ENCODE peak calls at places on chromosome 19, in four cellular contexts. T is DND-41, C is heart left ventricle, I is pancreas. Y is an unnamed sample.
A peak's percentile ranks its signal among the peaks of the same experiment; 100 is the strongest.

GRCh38 chr19:18939922-18940775 is 868 bp downstream of the HOMER3 start:
- DNase-seq in T (no peak), C (peak; percentile 56), I (no peak), Y (peak; percentile 55)

GRCh38 chr19:41398042-41398403 is 405 bp downstream of the BCKDHA start:
- DNase-seq in T (no peak), C (no peak), I (no peak), Y (no peak)

GRCh38 chr19:8334458-8335342 is 8.4 kb downstream of the KANK3 start:
- DNase-seq in T (no peak), C (no peak), I (peak; percentile 83), Y (peak; percentile 72)

GRCh38 chr19:6516659-6517291 is 14.1 kb upstream of the TNFSF9 start:
- DNase-seq in T (peak; percentile 92), C (peak; percentile 87), I (peak; percentile 96), Y (peak; percentile 91)

GRCh38 chr19:11165486-11166030 is 10.0 kb upstream of the SPC24 start:
- DNase-seq in T (no peak), C (no peak), I (no peak), Y (no peak)

GRCh38 chr19:6239401-6239844 is 40.4 kb downstream of the MLLT1 start:
- DNase-seq in T (no peak), C (no peak), I (peak; percentile 70), Y (no peak)

GRCh38 chr19:28291874-28292273 is 921.1 kb downstream of the UQCRFS1 start:
- DNase-seq in T (no peak), C (no peak), I (no peak), Y (no peak)

GRCh38 chr19:31338069-31338767 is 11.0 kb downstream of the TSHZ3 start:
- DNase-seq in T (peak; percentile 66), C (peak; percentile 57), I (no peak), Y (peak; percentile 79)

GRCh38 chr19:32406161-32407003 is 812 bp downstream of the DPY19L3 start:
- DNase-seq in T (no peak), C (no peak), I (peak; percentile 88), Y (no peak)

GRCh38 chr19:3293560-3293959 is 69.1 kb downstream of the CELF5 start:
- DNase-seq in T (no peak), C (no peak), I (no peak), Y (no peak)

GRCh38 chr19:13861714-13862531 is 15.0 kb upstream of the NANOS3 start:
- DNase-seq in T (peak; percentile 81), C (peak; percentile 96), I (peak; percentile 95), Y (peak; percentile 85)

GRCh38 chr19:28862238-28862637 is 350.7 kb downstream of the UQCRFS1 start:
- DNase-seq in T (no peak), C (no peak), I (no peak), Y (no peak)

GRCh38 chr19:29389495-29389894 is 136.3 kb upstream of the VSTM2B start:
- DNase-seq in T (no peak), C (no peak), I (no peak), Y (no peak)

GRCh38 chr19:32691291-32691951 is at the start of gene NUDT19:
- DNase-seq in T (peak; percentile 91), C (peak; percentile 87), I (peak; percentile 96), Y (peak; percentile 81)

GRCh38 chr19:5058456-5059190 is 89.7 kb downstream of the KDM4B start:
- DNase-seq in T (no peak), C (no peak), I (peak; percentile 40), Y (no peak)

GRCh38 chr19:10193666-10194499 is 870 bp downstream of the DNMT1 start:
- DNase-seq in T (no peak), C (no peak), I (no peak), Y (peak; percentile 35)

GRCh38 chr19:13974073-13974472 is 21.8 kb downstream of the DCAF15 start:
- DNase-seq in T (peak; percentile 47), C (no peak), I (no peak), Y (no peak)

GRCh38 chr19:35363001-35363590 is 4.8 kb downstream of the FFAR3 start:
- DNase-seq in T (no peak), C (no peak), I (no peak), Y (no peak)

GRCh38 chr19:48102870-48103751 is 7.5 kb downstream of the PLA2G4C start:
- DNase-seq in T (peak; percentile 37), C (no peak), I (no peak), Y (peak; percentile 53)

GRCh38 chr19:13095393-13095784 is 7.3 kb downstream of the LYL1 start:
- DNase-seq in T (no peak), C (peak; percentile 35), I (no peak), Y (no peak)

GRCh38 chr19:40578442-40578908 is 1.8 kb downstream of the SHKBP1 start:
- DNase-seq in T (peak; percentile 29), C (no peak), I (no peak), Y (no peak)

GRCh38 chr19:28864024-28864503 is 348.9 kb downstream of the UQCRFS1 start:
- DNase-seq in T (no peak), C (no peak), I (no peak), Y (no peak)

GRCh38 chr19:51821921-51822716 is 27.2 kb downstream of the FPR3 start:
- DNase-seq in T (no peak), C (no peak), I (no peak), Y (no peak)

GRCh38 chr19:12628040-12629022 is 17.6 kb downstream of the ZNF791 start:
- DNase-seq in T (no peak), C (no peak), I (no peak), Y (no peak)

GRCh38 chr19:5145521-5146511 is 176.9 kb downstream of the KDM4B start:
- DNase-seq in T (no peak), C (no peak), I (peak; percentile 68), Y (no peak)

GRCh38 chr19:11987405-11988231 is 22.8 kb downstream of the ZNF763 start:
- DNase-seq in T (peak; percentile 98), C (peak; percentile 95), I (peak; percentile 96), Y (peak; percentile 99)

GRCh38 chr19:14916848-14917247 is 24.4 kb upstream of the OR7C2 start:
- DNase-seq in T (no peak), C (no peak), I (no peak), Y (no peak)

GRCh38 chr19:49691243-49692101 is 556 bp downstream of the CPT1C start:
- DNase-seq in T (no peak), C (peak; percentile 66), I (peak; percentile 78), Y (peak; percentile 85)
- H3K4me3 ChIP-seq in T (no peak overlapping the region), C (peak overlapping the region; percentile 34), I (peak overlapping the region; percentile 58), Y (peak overlapping the region; percentile 25)

GRCh38 chr19:1765182-1765903 is 12.0 kb downstream of the ONECUT3 start:
- DNase-seq in T (no peak), C (no peak), I (peak; percentile 57), Y (no peak)
- TF ChIP-seq CTCF in T (no peak), C (no peak), I (no peak), Y (no peak)

GRCh38 chr19:46974181-46974580 is 45.5 kb upstream of the NPAS1 start:
- DNase-seq in T (no peak), C (no peak), I (no peak), Y (no peak)

GRCh38 chr19:46975011-46975917 is 44.4 kb upstream of the NPAS1 start:
- DNase-seq in T (no peak), C (no peak), I (no peak), Y (no peak)

GRCh38 chr19:46972301-46972700 is 47.3 kb upstream of the NPAS1 start:
- DNase-seq in T (no peak), C (no peak), I (no peak), Y (no peak)

GRCh38 chr19:46967578-46968018 is 52.0 kb upstream of the NPAS1 start:
- DNase-seq in T (peak; percentile 26), C (peak; percentile 71), I (no peak), Y (no peak)

DNA sequence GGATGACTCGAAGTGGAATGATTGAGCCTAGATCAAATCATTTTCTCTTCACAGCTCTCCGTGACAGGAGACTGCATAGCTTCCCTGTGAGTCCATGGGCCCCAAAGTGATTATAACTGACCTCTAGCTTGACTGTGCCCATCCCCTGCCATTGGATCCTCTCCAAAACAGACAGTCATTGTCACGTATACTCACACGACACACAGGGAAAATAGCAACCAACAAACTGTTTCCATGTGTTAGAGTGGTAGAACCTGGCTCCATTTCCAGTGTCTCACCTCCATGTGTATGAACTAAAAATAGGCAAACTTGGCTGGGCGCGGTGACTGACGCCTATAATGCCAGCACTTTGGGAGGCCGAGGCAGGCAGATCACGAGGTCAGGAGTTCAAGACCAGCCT is 48.8 kb upstream of the NPAS1 start:
- DNase-seq in T (no peak), C (peak; percentile 79), I (no peak), Y (no peak)
- H3K4me3 ChIP-seq in T (no peak overlapping the region), C (no peak overlapping the region), I (no peak overlapping the region), Y (no peak overlapping the region)

GRCh38 chr19:44808463-44809371 is at the start of gene BCAM:
- DNase-seq in T (no peak), C (peak; percentile 90), I (peak; percentile 94), Y (peak; percentile 85)
- TF ChIP-seq CTCF in T (no peak), C (no peak), I (no peak), Y (no peak)

DNA sequence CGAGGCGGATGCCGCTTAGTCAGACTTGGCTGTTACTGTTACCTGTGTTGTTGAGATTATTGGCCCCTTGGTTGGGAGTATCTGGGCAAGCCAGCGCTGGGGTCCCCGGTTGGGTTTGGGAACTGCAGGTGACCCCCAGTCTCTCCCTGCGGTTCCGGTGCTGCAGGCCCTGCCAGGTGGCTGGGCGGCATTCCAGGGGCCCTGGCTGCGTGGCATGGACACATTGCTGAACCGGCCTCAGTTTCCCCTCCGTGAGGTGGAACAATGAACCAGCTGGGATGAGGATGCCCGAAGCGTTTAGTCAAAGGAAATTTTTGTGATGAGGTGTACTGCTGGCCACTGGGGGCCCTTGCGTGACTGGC is 538 bp downstream of the B3GNT3 start:
- DNase-seq in T (no peak), C (no peak), I (no peak), Y (no peak)
- H3K4me3 ChIP-seq in T (no peak overlapping the region), C (no peak overlapping the region), I (peak overlapping the region; percentile 39), Y (no peak overlapping the region)

GRCh38 chr19:38496116-38496515 is 62.6 kb downstream of the RYR1 start:
- DNase-seq in T (no peak), C (no peak), I (no peak), Y (no peak)
- TF ChIP-seq CTCF in T (no peak), C (no peak), I (no peak), Y (no peak)

DNA sequence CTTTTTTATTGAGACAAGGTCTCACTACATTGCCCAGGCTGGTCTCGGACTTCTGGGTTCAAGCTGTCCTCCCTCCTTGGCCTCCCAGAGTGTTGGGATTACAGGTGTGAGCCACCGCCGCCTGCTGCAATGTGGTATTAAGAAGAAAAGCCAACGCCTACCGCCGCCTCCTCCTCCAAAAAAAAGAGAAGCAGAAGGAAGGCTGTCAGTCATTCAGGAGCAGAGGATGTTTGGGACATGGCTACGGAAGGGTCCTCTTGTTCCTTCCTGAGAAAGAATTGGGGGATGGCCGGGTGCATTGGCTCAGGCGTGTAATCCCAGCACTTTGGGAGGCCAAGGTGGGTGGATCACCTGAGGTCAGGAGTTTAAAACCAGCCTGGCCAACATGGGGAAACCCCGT is 1.2 kb downstream of the PPP1R37 start:
- DNase-seq in T (no peak), C (no peak), I (no peak), Y (no peak)
- H3K4me3 ChIP-seq in T (peak overlapping the region; percentile 93), C (peak overlapping the region; percentile 99), I (peak overlapping the region; percentile 94), Y (peak overlapping the region; percentile 92)